ENCODE peak calls at places on chromosomes 3 and 15, in seven cellular contexts. One of them, this sample, is unnamed.

GRCh38 chr3:127822166-127822835 is at the start of gene MGLL:
- DNase-seq in IMR-90: peak
- DNase-seq in astrocyte: peak
- DNase-seq in mammary epithelial cell: peak
- DNase-seq in mesenchymal stem cell: peak
- DNase-seq in RWPE1: peak
- DNase-seq in CD8-positive, alpha-beta memory T cell: no peak
- DNase-seq in this sample: peak

GRCh38 chr3:151581046-151581445 is 120.2 kb upstream of the IGSF10 start:
- DNase-seq in IMR-90: no peak
- DNase-seq in astrocyte: peak
- DNase-seq in mammary epithelial cell: no peak
- DNase-seq in mesenchymal stem cell: no peak
- DNase-seq in RWPE1: no peak
- DNase-seq in CD8-positive, alpha-beta memory T cell: no peak
- DNase-seq in this sample: peak

GRCh38 chr3:72818092-72818721 is 30.0 kb downstream of the SHQ1 start:
- DNase-seq in IMR-90: peak
- DNase-seq in astrocyte: no peak
- DNase-seq in mammary epithelial cell: peak
- DNase-seq in mesenchymal stem cell: peak
- DNase-seq in RWPE1: peak
- DNase-seq in CD8-positive, alpha-beta memory T cell: no peak
- DNase-seq in this sample: peak

GRCh38 chr3:148089171-148089570 is 608.5 kb upstream of the AGTR1 start:
- DNase-seq in IMR-90: no peak
- DNase-seq in astrocyte: no peak
- DNase-seq in mammary epithelial cell: no peak
- DNase-seq in mesenchymal stem cell: no peak
- DNase-seq in RWPE1: no peak
- DNase-seq in CD8-positive, alpha-beta memory T cell: no peak
- DNase-seq in this sample: no peak

GRCh38 chr3:47485812-47486211 is 10.1 kb upstream of the SCAP start:
- DNase-seq in IMR-90: peak
- DNase-seq in astrocyte: no peak
- DNase-seq in mammary epithelial cell: no peak
- DNase-seq in mesenchymal stem cell: peak
- DNase-seq in RWPE1: no peak
- DNase-seq in CD8-positive, alpha-beta memory T cell: no peak
- DNase-seq in this sample: no peak

GRCh38 chr3:44678480-44679116 is 30.1 kb downstream of the ZNF35 start:
- DNase-seq in IMR-90: no peak
- DNase-seq in astrocyte: no peak
- DNase-seq in mammary epithelial cell: no peak
- DNase-seq in mesenchymal stem cell: no peak
- DNase-seq in RWPE1: no peak
- DNase-seq in CD8-positive, alpha-beta memory T cell: no peak
- DNase-seq in this sample: no peak

GRCh38 chr3:53350652-53351051 is 3.3 kb upstream of the DCP1A start:
- DNase-seq in IMR-90: peak
- DNase-seq in astrocyte: no peak
- DNase-seq in mammary epithelial cell: no peak
- DNase-seq in mesenchymal stem cell: peak
- DNase-seq in RWPE1: no peak
- DNase-seq in CD8-positive, alpha-beta memory T cell: no peak
- DNase-seq in this sample: peak

GRCh38 chr3:191336833-191337232 is 6.5 kb upstream of the UTS2B start:
- DNase-seq in IMR-90: no peak
- DNase-seq in astrocyte: no peak
- DNase-seq in mammary epithelial cell: no peak
- DNase-seq in mesenchymal stem cell: no peak
- DNase-seq in RWPE1: no peak
- DNase-seq in CD8-positive, alpha-beta memory T cell: no peak
- DNase-seq in this sample: no peak

GRCh38 chr3:126483321-126483761 is 7.7 kb upstream of the ZXDC start:
- DNase-seq in IMR-90: no peak
- DNase-seq in astrocyte: no peak
- DNase-seq in mammary epithelial cell: no peak
- DNase-seq in mesenchymal stem cell: no peak
- DNase-seq in RWPE1: no peak
- DNase-seq in CD8-positive, alpha-beta memory T cell: no peak
- DNase-seq in this sample: no peak

GRCh38 chr15:34708422-34708821 is 46.4 kb downstream of the GJD2 start:
- DNase-seq in IMR-90: peak
- DNase-seq in astrocyte: peak
- DNase-seq in mammary epithelial cell: peak
- DNase-seq in mesenchymal stem cell: peak
- DNase-seq in RWPE1: peak
- DNase-seq in CD8-positive, alpha-beta memory T cell: no peak
- DNase-seq in this sample: peak

GRCh38 chr3:55069950-55070349 is 142.1 kb upstream of the LRTM1 start:
- DNase-seq in IMR-90: no peak
- DNase-seq in astrocyte: no peak
- DNase-seq in mammary epithelial cell: no peak
- DNase-seq in mesenchymal stem cell: no peak
- DNase-seq in RWPE1: no peak
- DNase-seq in CD8-positive, alpha-beta memory T cell: no peak
- DNase-seq in this sample: no peak

GRCh38 chr15:78216276-78217229 is 17.8 kb downstream of the ACSBG1 start:
- DNase-seq in IMR-90: no peak
- DNase-seq in astrocyte: no peak
- DNase-seq in mammary epithelial cell: peak
- DNase-seq in mesenchymal stem cell: no peak
- DNase-seq in RWPE1: peak
- DNase-seq in CD8-positive, alpha-beta memory T cell: no peak
- DNase-seq in this sample: no peak

GRCh38 chr15:93165737-93166136 is 76.7 kb upstream of the RGMA start:
- DNase-seq in IMR-90: no peak
- DNase-seq in astrocyte: no peak
- DNase-seq in mammary epithelial cell: no peak
- DNase-seq in mesenchymal stem cell: no peak
- DNase-seq in RWPE1: no peak
- DNase-seq in CD8-positive, alpha-beta memory T cell: no peak
- DNase-seq in this sample: no peak

GRCh38 chr3:189320511-189320910 is 148.7 kb downstream of the TPRG1 start:
- DNase-seq in IMR-90: no peak
- DNase-seq in astrocyte: no peak
- DNase-seq in mammary epithelial cell: peak
- DNase-seq in mesenchymal stem cell: no peak
- DNase-seq in RWPE1: no peak
- DNase-seq in CD8-positive, alpha-beta memory T cell: no peak
- DNase-seq in this sample: no peak

GRCh38 chr3:189325454-189325853 is 153.7 kb downstream of the TPRG1 start:
- DNase-seq in IMR-90: no peak
- DNase-seq in astrocyte: no peak
- DNase-seq in mammary epithelial cell: no peak
- DNase-seq in mesenchymal stem cell: peak
- DNase-seq in RWPE1: no peak
- DNase-seq in CD8-positive, alpha-beta memory T cell: no peak
- DNase-seq in this sample: no peak

GRCh38 chr3:189330066-189330465 is 158.3 kb downstream of the TPRG1 start:
- DNase-seq in IMR-90: no peak
- DNase-seq in astrocyte: no peak
- DNase-seq in mammary epithelial cell: no peak
- DNase-seq in mesenchymal stem cell: no peak
- DNase-seq in RWPE1: no peak
- DNase-seq in CD8-positive, alpha-beta memory T cell: no peak
- DNase-seq in this sample: no peak

GRCh38 chr3:189322339-189322738 is 150.6 kb downstream of the TPRG1 start:
- DNase-seq in IMR-90: no peak
- DNase-seq in astrocyte: no peak
- DNase-seq in mammary epithelial cell: no peak
- DNase-seq in mesenchymal stem cell: no peak
- DNase-seq in RWPE1: no peak
- DNase-seq in CD8-positive, alpha-beta memory T cell: no peak
- DNase-seq in this sample: no peak

GRCh38 chr3:189324538-189325138 is 152.9 kb downstream of the TPRG1 start:
- DNase-seq in IMR-90: peak
- DNase-seq in astrocyte: peak
- DNase-seq in mammary epithelial cell: peak
- DNase-seq in mesenchymal stem cell: peak
- DNase-seq in RWPE1: peak
- DNase-seq in CD8-positive, alpha-beta memory T cell: peak
- DNase-seq in this sample: peak
- H3K27ac ChIP-seq in IMR-90: no peak
- H3K27ac ChIP-seq in astrocyte: no peak
- H3K27ac ChIP-seq in mammary epithelial cell: peak
- H3K27ac ChIP-seq in mesenchymal stem cell: peak
- H3K27ac ChIP-seq in RWPE1: no peak
- H3K27ac ChIP-seq in CD8-positive, alpha-beta memory T cell: peak
- H3K27ac ChIP-seq in this sample: no peak

DNA sequence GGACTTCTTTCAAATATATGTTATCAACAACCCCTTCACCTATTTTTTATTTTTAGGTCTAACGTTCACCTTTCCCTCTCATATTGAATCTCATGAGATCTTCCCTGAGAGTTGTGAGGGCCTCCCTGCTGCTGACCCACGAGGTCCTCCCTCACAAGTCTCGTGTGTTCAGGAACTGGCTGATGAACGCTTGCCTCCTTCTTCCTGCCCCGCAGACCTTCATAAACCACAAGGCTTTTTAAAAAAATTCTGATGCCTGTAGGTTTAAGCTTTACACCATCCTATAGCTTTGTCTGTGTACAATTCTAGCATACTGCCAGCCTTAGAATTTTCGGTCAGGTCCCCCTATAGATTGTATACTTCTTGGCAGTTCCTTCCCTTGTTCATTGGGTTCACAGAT is 50.5 kb downstream of the CHST2 start:
- DNase-seq in IMR-90: no peak
- DNase-seq in astrocyte: no peak
- DNase-seq in mammary epithelial cell: no peak
- DNase-seq in mesenchymal stem cell: no peak
- DNase-seq in RWPE1: no peak
- DNase-seq in CD8-positive, alpha-beta memory T cell: no peak
- DNase-seq in this sample: no peak
- H3K27ac ChIP-seq in IMR-90: no peak
- H3K27ac ChIP-seq in astrocyte: no peak
- H3K27ac ChIP-seq in mammary epithelial cell: no peak
- H3K27ac ChIP-seq in mesenchymal stem cell: no peak
- H3K27ac ChIP-seq in RWPE1: no peak
- H3K27ac ChIP-seq in CD8-positive, alpha-beta memory T cell: no peak
- H3K27ac ChIP-seq in this sample: peak

DNA sequence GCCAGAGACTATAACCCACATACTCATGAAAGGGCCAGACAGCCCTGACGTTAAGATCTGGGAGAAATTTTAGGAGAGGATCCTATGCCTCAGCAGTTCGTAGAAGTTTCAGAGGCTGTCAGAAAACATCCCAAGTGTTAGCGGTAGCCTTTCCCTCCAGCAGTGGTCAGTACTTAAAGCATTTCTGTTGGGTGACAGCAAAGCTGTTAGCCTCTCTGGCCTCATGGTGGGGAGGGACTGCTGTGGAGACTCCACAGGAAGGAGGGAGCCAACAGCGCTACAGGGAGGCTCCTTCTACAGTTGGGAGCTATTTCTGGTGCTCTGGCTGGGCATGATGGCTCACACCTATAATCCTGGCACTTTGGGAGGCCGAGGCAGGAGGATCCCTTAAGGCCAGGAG is 27.4 kb downstream of the IDH2 start:
- DNase-seq in IMR-90: no peak
- DNase-seq in astrocyte: no peak
- DNase-seq in mammary epithelial cell: no peak
- DNase-seq in mesenchymal stem cell: no peak
- DNase-seq in RWPE1: no peak
- DNase-seq in CD8-positive, alpha-beta memory T cell: no peak
- DNase-seq in this sample: no peak
- H3K27ac ChIP-seq in IMR-90: no peak
- H3K27ac ChIP-seq in astrocyte: no peak
- H3K27ac ChIP-seq in mammary epithelial cell: peak
- H3K27ac ChIP-seq in mesenchymal stem cell: no peak
- H3K27ac ChIP-seq in RWPE1: peak
- H3K27ac ChIP-seq in CD8-positive, alpha-beta memory T cell: no peak
- H3K27ac ChIP-seq in this sample: no peak

GRCh38 chr3:138281561-138281960 is 48.1 kb downstream of the NME9 start:
- DNase-seq in IMR-90: no peak
- DNase-seq in astrocyte: no peak
- DNase-seq in mammary epithelial cell: no peak
- DNase-seq in mesenchymal stem cell: no peak
- DNase-seq in RWPE1: no peak
- DNase-seq in CD8-positive, alpha-beta memory T cell: no peak
- DNase-seq in this sample: no peak
- H3K27ac ChIP-seq in IMR-90: no peak
- H3K27ac ChIP-seq in astrocyte: no peak
- H3K27ac ChIP-seq in mammary epithelial cell: peak
- H3K27ac ChIP-seq in mesenchymal stem cell: no peak
- H3K27ac ChIP-seq in RWPE1: no peak
- H3K27ac ChIP-seq in CD8-positive, alpha-beta memory T cell: no peak
- H3K27ac ChIP-seq in this sample: no peak

GRCh38 chr15:39584662-39585393 is 3.9 kb downstream of the THBS1 start:
- DNase-seq in IMR-90: peak
- DNase-seq in astrocyte: no peak
- DNase-seq in mammary epithelial cell: peak
- DNase-seq in mesenchymal stem cell: peak
- DNase-seq in RWPE1: no peak
- DNase-seq in CD8-positive, alpha-beta memory T cell: no peak
- DNase-seq in this sample: no peak
- H3K27ac ChIP-seq in IMR-90: peak
- H3K27ac ChIP-seq in astrocyte: no peak
- H3K27ac ChIP-seq in mammary epithelial cell: no peak
- H3K27ac ChIP-seq in mesenchymal stem cell: peak
- H3K27ac ChIP-seq in RWPE1: peak
- H3K27ac ChIP-seq in CD8-positive, alpha-beta memory T cell: no peak
- H3K27ac ChIP-seq in this sample: no peak

DNA sequence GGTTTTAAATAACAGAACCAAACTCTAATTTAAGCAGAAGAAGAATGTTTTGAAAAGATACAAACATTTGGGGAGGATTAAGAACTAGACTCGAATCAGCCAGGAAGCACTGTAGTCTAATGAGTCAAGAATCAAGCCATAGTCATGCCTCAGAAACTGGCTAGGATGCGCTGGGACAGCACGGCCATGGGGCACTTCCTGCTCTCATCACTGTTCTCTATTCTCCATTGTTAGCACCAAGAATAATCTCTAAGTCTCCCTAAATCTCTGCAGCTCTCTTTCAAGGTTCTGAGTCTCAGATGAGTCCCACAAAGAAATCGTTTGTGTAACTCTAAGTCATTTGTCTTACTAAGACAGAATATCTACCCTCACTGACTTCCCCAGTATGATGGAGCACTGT is 399.0 kb upstream of the KCNMB2 start:
- DNase-seq in IMR-90: peak
- DNase-seq in astrocyte: no peak
- DNase-seq in mammary epithelial cell: no peak
- DNase-seq in mesenchymal stem cell: no peak
- DNase-seq in RWPE1: no peak
- DNase-seq in CD8-positive, alpha-beta memory T cell: no peak
- DNase-seq in this sample: no peak
- H3K27ac ChIP-seq in IMR-90: no peak
- H3K27ac ChIP-seq in astrocyte: no peak
- H3K27ac ChIP-seq in mammary epithelial cell: no peak
- H3K27ac ChIP-seq in mesenchymal stem cell: no peak
- H3K27ac ChIP-seq in RWPE1: no peak
- H3K27ac ChIP-seq in CD8-positive, alpha-beta memory T cell: no peak
- H3K27ac ChIP-seq in this sample: no peak